ENCODE peak calls at places on chromosome 19, in ten cellular contexts. L is CD8-positive, alpha-beta T cell; C is HFFc6; I is uterus; V is epithelial cell of esophagus; T is pancreas; R is lower lobe of right lung; M is mucosa of descending colon; W is fibroblast of mammary gland; K is cardiac muscle cell. J is an unnamed sample.

GRCh38 chr19:58227964-58228583 is 640 bp upstream of the ZNF544 start:
- DNase-seq in L (no peak), C (no peak), I (no peak), V (no peak), T (no peak), R (no peak), M (no peak), W (peak), K (no peak), J (no peak)

GRCh38 chr19:56813531-56813930 is 27.0 kb downstream of the PEG3 start:
- DNase-seq in L (no peak), C (no peak), I (no peak), V (no peak), T (no peak), R (no peak), M (no peak), W (no peak), K (no peak), J (no peak)

GRCh38 chr19:18373892-18374629 is 11.9 kb upstream of the GDF15 start:
- DNase-seq in L (peak), C (peak), I (peak), V (peak), T (peak), R (peak), M (peak), W (peak), K (peak), J (peak)

GRCh38 chr19:18211683-18212082 is 7.8 kb upstream of the RAB3A start:
- DNase-seq in L (no peak), C (no peak), I (no peak), V (no peak), T (no peak), R (no peak), M (no peak), W (no peak), K (no peak), J (no peak)

GRCh38 chr19:56727731-56728130 is 56.2 kb upstream of the ZNF835 start:
- DNase-seq in L (no peak), C (no peak), I (no peak), V (no peak), T (no peak), R (no peak), M (no peak), W (no peak), K (no peak), J (no peak)

GRCh38 chr19:29260477-29261317 is 47.7 kb upstream of the UQCRFS1 start:
- DNase-seq in L (no peak), C (no peak), I (no peak), V (peak), T (no peak), R (no peak), M (peak), W (peak), K (peak), J (no peak)

GRCh38 chr19:57682226-57682766 is 519 bp downstream of the ZNF551 start:
- DNase-seq in L (no peak), C (no peak), I (no peak), V (no peak), T (no peak), R (no peak), M (no peak), W (peak), K (no peak), J (no peak)

GRCh38 chr19:37953576-37954303 is 46.7 kb downstream of the SIPA1L3 start:
- DNase-seq in L (no peak), C (no peak), I (no peak), V (no peak), T (no peak), R (no peak), M (no peak), W (peak), K (peak), J (no peak)

GRCh38 chr19:12838182-12838890 is at the start of gene MAST1:
- DNase-seq in L (peak), C (no peak), I (no peak), V (peak), T (peak), R (peak), M (peak), W (no peak), K (peak), J (peak)

GRCh38 chr19:16324384-16325160 is at the start of gene KLF2:
- DNase-seq in L (peak), C (peak), I (peak), V (peak), T (peak), R (peak), M (peak), W (peak), K (peak), J (peak)

GRCh38 chr19:39704181-39705044 is at the start of gene LGALS14:
- DNase-seq in L (no peak), C (no peak), I (no peak), V (no peak), T (no peak), R (no peak), M (no peak), W (no peak), K (no peak), J (no peak)

GRCh38 chr19:51712461-51713081 is 11.2 kb downstream of the HAS1 start:
- DNase-seq in L (no peak), C (peak), I (no peak), V (peak), T (no peak), R (no peak), M (no peak), W (peak), K (peak), J (no peak)

GRCh38 chr19:8054169-8054568 is 1.6 kb downstream of the CCL25 start:
- DNase-seq in L (no peak), C (no peak), I (no peak), V (no peak), T (no peak), R (no peak), M (no peak), W (no peak), K (no peak), J (no peak)

GRCh38 chr19:11091343-11092153 is 2.3 kb downstream of the LDLR start:
- DNase-seq in L (peak), C (peak), I (peak), V (peak), T (peak), R (peak), M (peak), W (peak), K (peak), J (no peak)

GRCh38 chr19:7912697-7913564 is 1.7 kb upstream of the TGFBR3L start:
- DNase-seq in L (no peak), C (no peak), I (no peak), V (no peak), T (no peak), R (peak), M (no peak), W (no peak), K (no peak), J (no peak)

GRCh38 chr19:7211191-7211988 is 82.8 kb downstream of the INSR start:
- DNase-seq in L (no peak), C (no peak), I (peak), V (no peak), T (peak), R (no peak), M (no peak), W (no peak), K (peak), J (no peak)

GRCh38 chr19:8259922-8260247 is 48.3 kb downstream of the CD320 start:
- DNase-seq in L (no peak), C (no peak), I (no peak), V (no peak), T (no peak), R (no peak), M (no peak), W (no peak), K (no peak), J (no peak)

GRCh38 chr19:55101261-55101660 is 16.2 kb downstream of the PPP1R12C start:
- DNase-seq in L (no peak), C (no peak), I (no peak), V (no peak), T (no peak), R (no peak), M (no peak), W (no peak), K (no peak), J (no peak)

GRCh38 chr19:1992759-1993260 is 22.7 kb downstream of the BTBD2 start:
- DNase-seq in L (peak), C (no peak), I (no peak), V (peak), T (no peak), R (peak), M (peak), W (no peak), K (no peak), J (peak)

GRCh38 chr19:1408300-1409203 is 1.2 kb downstream of the DAZAP1 start:
- DNase-seq in L (peak), C (peak), I (peak), V (peak), T (peak), R (peak), M (peak), W (peak), K (peak), J (peak)

GRCh38 chr19:47582320-47582909 is 9.5 kb upstream of the ZNF541 start:
- DNase-seq in L (no peak), C (peak), I (no peak), V (no peak), T (no peak), R (no peak), M (no peak), W (peak), K (peak), J (no peak)

GRCh38 chr19:58096884-58097283 is 1.1 kb downstream of the ZSCAN18 start:
- DNase-seq in L (no peak), C (no peak), I (no peak), V (no peak), T (no peak), R (no peak), M (no peak), W (no peak), K (no peak), J (no peak)

GRCh38 chr19:28908941-28909340 is 304.0 kb downstream of the UQCRFS1 start:
- DNase-seq in L (no peak), C (no peak), I (no peak), V (no peak), T (no peak), R (no peak), M (no peak), W (no peak), K (no peak), J (no peak)

GRCh38 chr19:23528376-23528775 is 133.1 kb upstream of the ZNF91 start:
- DNase-seq in L (no peak), C (no peak), I (no peak), V (peak), T (no peak), R (no peak), M (no peak), W (no peak), K (no peak), J (no peak)

GRCh38 chr19:18295034-18295451 is 13.6 kb upstream of the JUND start:
- DNase-seq in L (no peak), C (no peak), I (no peak), V (no peak), T (no peak), R (no peak), M (no peak), W (no peak), K (no peak), J (no peak)

GRCh38 chr19:13001502-13002388 is 6.5 kb downstream of the NFIX start:
- DNase-seq in L (no peak), C (no peak), I (peak), V (no peak), T (no peak), R (no peak), M (no peak), W (peak), K (peak), J (no peak)

GRCh38 chr19:50320051-50320450 is 9.1 kb downstream of the KCNC3 start:
- DNase-seq in L (no peak), C (no peak), I (no peak), V (no peak), T (no peak), R (no peak), M (no peak), W (no peak), K (no peak), J (no peak)

GRCh38 chr19:15869109-15869555 is 28.7 kb downstream of the CYP4F2 start:
- DNase-seq in L (no peak), C (no peak), I (no peak), V (peak), T (peak), R (no peak), M (peak), W (peak), K (peak), J (no peak)

GRCh38 chr19:11924886-11925583 is at the start of gene ZNF700:
- DNase-seq in L (peak), C (peak), I (peak), V (peak), T (peak), R (peak), M (peak), W (peak), K (peak), J (peak)

GRCh38 chr19:18736415-18737336 is 53.2 kb downstream of the CRTC1 start:
- DNase-seq in L (no peak), C (no peak), I (no peak), V (no peak), T (peak), R (no peak), M (peak), W (no peak), K (no peak), J (no peak)

GRCh38 chr19:29084266-29084665 is 128.7 kb downstream of the UQCRFS1 start:
- DNase-seq in L (no peak), C (peak), I (no peak), V (no peak), T (no peak), R (no peak), M (no peak), W (peak), K (peak), J (no peak)

GRCh38 chr19:16627194-16627927 is 643 bp downstream of the MED26 start:
- DNase-seq in L (peak), C (no peak), I (no peak), V (peak), T (peak), R (peak), M (peak), W (no peak), K (no peak), J (peak)

GRCh38 chr19:7722231-7722651 is 9.7 kb downstream of the CLEC4G start:
- DNase-seq in L (no peak), C (no peak), I (no peak), V (no peak), T (no peak), R (no peak), M (no peak), W (no peak), K (no peak), J (peak)

GRCh38 chr19:45182758-45183157 is 4.2 kb downstream of the BLOC1S3 start:
- DNase-seq in L (no peak), C (no peak), I (no peak), V (peak), T (no peak), R (no peak), M (peak), W (no peak), K (no peak), J (no peak)

GRCh38 chr19:6828698-6829633 is 56.5 kb downstream of the VAV1 start:
- DNase-seq in L (peak), C (no peak), I (no peak), V (peak), T (peak), R (peak), M (peak), W (no peak), K (no peak), J (peak)

GRCh38 chr19:10431254-10431942 is 11.1 kb downstream of the PDE4A start:
- DNase-seq in L (peak), C (no peak), I (peak), V (no peak), T (peak), R (peak), M (peak), W (peak), K (peak), J (peak)

GRCh38 chr19:2055871-2056809 is 5.1 kb upstream of the MKNK2 start:
- DNase-seq in L (no peak), C (peak), I (peak), V (peak), T (peak), R (no peak), M (peak), W (peak), K (peak), J (peak)

GRCh38 chr19:6414793-6415591 is 9.6 kb downstream of the KHSRP start:
- DNase-seq in L (no peak), C (no peak), I (no peak), V (no peak), T (no peak), R (no peak), M (no peak), W (no peak), K (no peak), J (no peak)

DNA sequence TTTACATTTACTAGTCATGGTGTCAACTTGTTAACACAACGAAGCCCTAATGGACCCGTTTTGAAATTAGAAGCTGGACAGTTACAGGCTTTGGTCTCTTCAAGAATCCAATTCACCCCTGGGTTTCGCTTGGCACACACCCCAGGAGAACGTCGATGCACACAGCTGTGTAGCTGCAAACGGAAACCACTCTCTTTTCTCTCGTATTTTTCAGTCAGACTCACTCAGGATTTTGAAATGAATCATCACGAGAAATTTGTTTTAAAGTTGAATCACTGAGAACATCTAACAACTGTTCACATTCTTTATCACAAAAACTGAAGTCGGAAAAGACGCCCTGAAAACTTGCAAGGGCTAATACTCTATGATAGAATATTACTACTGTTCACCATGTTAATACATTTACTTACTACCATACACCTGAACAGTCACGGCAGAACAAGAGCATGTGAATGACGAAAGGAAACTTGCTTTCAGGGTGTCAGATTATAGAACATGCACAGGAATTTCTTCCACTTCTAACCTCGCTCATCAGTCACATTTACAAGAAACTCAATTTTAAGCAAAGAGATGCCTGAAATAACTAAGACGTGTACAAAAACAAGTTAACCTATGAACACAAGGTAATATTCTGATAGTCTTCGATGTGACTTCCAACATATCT is 4.7 kb downstream of the PNMA8A start:
- DNase-seq in L (no peak), C (peak), I (peak), V (peak), T (no peak), R (no peak), M (peak), W (peak), K (peak), J (peak)
- TF ChIP-seq CTCF in L (no peak), C (no peak), I (no peak), V (no peak), T (no peak), R (no peak), M (no peak), W (no peak), K (no peak), J (no peak)

GRCh38 chr19:49133621-49134454 is 14.5 kb downstream of the PPFIA3 start:
- DNase-seq in L (peak), C (no peak), I (peak), V (peak), T (peak), R (peak), M (peak), W (peak), K (peak), J (no peak)
- TF ChIP-seq CTCF in L (no peak), C (no peak), I (no peak), V (no peak), T (no peak), R (peak), M (no peak), W (no peak), K (peak), J (no peak)

GRCh38 chr19:46579286-46579944 is 21.7 kb upstream of the CALM3 start:
- DNase-seq in L (peak), C (no peak), I (no peak), V (no peak), T (no peak), R (no peak), M (no peak), W (no peak), K (peak), J (no peak)
- TF ChIP-seq CTCF in L (peak), C (no peak), I (no peak), V (peak), T (no peak), R (peak), M (no peak), W (no peak), K (peak), J (peak)

DNA sequence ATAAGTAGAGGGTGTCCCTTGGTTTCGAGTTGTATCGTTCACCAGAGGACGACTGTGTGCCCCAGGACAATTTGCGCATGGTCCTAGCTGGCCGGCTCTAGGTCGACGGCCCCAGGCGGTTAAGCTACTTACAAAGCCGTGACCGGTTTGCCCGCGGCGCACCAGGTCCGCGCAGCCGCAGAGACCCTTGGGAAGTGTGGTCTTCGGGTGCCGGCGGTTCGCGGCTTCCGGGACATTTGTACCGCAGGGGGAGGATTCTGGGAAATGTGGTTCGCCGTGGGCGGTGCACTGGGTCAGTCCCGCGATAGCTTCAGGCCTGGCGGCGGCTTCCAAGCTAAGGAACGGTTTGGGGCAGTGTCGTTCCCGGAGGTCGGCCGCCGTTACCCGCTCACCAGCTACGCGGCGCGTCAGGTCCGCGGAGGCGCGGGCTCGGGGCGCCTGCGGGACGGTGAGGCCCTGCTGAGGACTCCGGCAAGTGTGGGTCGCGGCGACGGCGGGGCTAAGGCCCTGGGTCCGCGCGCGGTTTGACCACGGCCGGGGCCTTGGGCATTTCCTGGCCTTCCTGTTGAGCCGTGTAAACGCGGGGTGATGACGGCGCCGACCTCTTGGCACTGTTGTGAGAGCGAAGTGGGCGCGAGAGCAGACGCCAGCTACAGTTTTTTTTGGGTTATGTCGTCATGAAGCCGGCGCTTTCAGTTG is at the start of gene ZNF302:
- DNase-seq in L (peak), C (peak), I (peak), V (peak), T (peak), R (peak), M (peak), W (peak), K (peak), J (peak)
- TF ChIP-seq CTCF in L (no peak), C (peak), I (peak), V (no peak), T (no peak), R (no peak), M (no peak), W (no peak), K (no peak), J (no peak)

DNA sequence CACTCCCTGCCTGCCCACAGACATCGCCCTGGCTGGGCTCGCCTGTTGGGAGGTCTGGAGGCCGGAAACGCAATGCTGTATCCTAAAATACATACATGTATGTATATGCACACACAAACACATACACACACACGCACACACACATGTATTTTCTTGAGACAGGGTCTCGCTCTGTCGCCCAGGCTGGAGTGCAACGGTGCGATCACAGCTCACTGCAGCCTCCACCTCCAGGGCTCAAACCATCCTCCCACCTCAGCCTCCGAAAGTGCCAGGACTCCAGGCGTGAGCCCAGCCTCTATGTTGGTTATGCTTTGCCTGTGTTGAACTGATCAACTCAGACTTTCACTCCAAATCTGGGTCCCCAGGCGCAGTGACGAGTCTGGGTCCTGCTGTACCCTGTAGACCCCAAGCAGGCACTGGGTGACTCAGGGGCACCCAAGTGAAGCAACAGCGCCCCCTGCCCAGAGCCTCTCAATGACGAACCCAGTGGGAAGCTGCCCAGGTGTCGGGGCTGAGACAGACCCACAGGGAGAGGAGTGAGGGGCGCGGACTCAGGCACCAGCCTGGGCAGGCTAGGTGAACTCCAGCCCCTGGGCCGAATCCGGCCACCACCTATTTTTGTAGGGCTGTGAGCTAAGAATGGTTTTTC is 27.4 kb upstream of the CACTIN start:
- DNase-seq in L (no peak), C (no peak), I (no peak), V (no peak), T (no peak), R (no peak), M (no peak), W (no peak), K (no peak), J (no peak)
- TF ChIP-seq CTCF in L (no peak), C (peak), I (no peak), V (no peak), T (no peak), R (no peak), M (no peak), W (no peak), K (peak), J (peak)